ENCODE peak calls at places on chromosome 1, in five cellular contexts. H is H9, U is mesenchymal stem cell, S is neuronal stem cell, A is mesendoderm. Z is an unnamed sample.

GRCh38 chr1:198400063-198400462 is 140.4 kb downstream of the ATP6V1G3 start:
- DNase-seq in H (no peak), U (no peak), S (no peak), A (no peak), Z (no peak)

GRCh38 chr1:53512807-53513755 is 53.9 kb downstream of the DMRTB1 start:
- DNase-seq in H (no peak), U (no peak), S (no peak), A (no peak), Z (no peak)

GRCh38 chr1:210236386-210236839 is 3.8 kb downstream of the SERTAD4 start:
- DNase-seq in H (no peak), U (peak), S (no peak), A (no peak), Z (no peak)

GRCh38 chr1:119364640-119365039 is 3.9 kb upstream of the HAO2 start:
- DNase-seq in H (no peak), U (no peak), S (no peak), A (no peak), Z (no peak)

GRCh38 chr1:33650708-33651107 is 178.3 kb downstream of the ZSCAN20 start:
- DNase-seq in H (no peak), U (no peak), S (no peak), A (no peak), Z (no peak)

GRCh38 chr1:51548986-51549619 is 30.0 kb upstream of the EPS15 start:
- DNase-seq in H (no peak), U (no peak), S (no peak), A (no peak), Z (no peak)

GRCh38 chr1:200150721-200151120 is 123.2 kb downstream of the NR5A2 start:
- DNase-seq in H (no peak), U (peak), S (no peak), A (peak), Z (peak)

GRCh38 chr1:40067023-40067422 is 26.5 kb downstream of the CAP1 start:
- DNase-seq in H (no peak), U (no peak), S (no peak), A (no peak), Z (no peak)

GRCh38 chr1:17232759-17233661 is 15.9 kb upstream of the PADI3 start:
- DNase-seq in H (no peak), U (peak), S (no peak), A (no peak), Z (peak)

GRCh38 chr1:182281541-182281940 is 110.0 kb downstream of the GLUL start:
- DNase-seq in H (no peak), U (no peak), S (no peak), A (peak), Z (no peak)

GRCh38 chr1:77375990-77376389 is 94.2 kb downstream of the AK5 start:
- DNase-seq in H (no peak), U (peak), S (no peak), A (no peak), Z (no peak)

GRCh38 chr1:216207154-216207553 is 216.1 kb downstream of the USH2A start:
- DNase-seq in H (no peak), U (no peak), S (no peak), A (no peak), Z (no peak)

GRCh38 chr1:224816062-224816461 is 113.4 kb upstream of the DNAH14 start:
- DNase-seq in H (no peak), U (no peak), S (no peak), A (no peak), Z (no peak)

GRCh38 chr1:198936371-198937083 is 297.7 kb downstream of the PTPRC start:
- DNase-seq in H (no peak), U (peak), S (no peak), A (no peak), Z (no peak)

GRCh38 chr1:94552071-94552586 is 10.6 kb upstream of the F3 start:
- DNase-seq in H (no peak), U (no peak), S (no peak), A (peak), Z (peak)
- H2BK5ac ChIP-seq in H (no peak), U (no peak), S (no peak), A (no peak), Z (peak)

GRCh38 chr1:184971522-184972265 is 2.6 kb downstream of the NIBAN1 start:
- DNase-seq in H (no peak), U (peak), S (no peak), A (no peak), Z (peak)

GRCh38 chr1:184973308-184974085 is 811 bp downstream of the NIBAN1 start:
- DNase-seq in H (peak), U (peak), S (peak), A (peak), Z (peak)

GRCh38 chr1:184974086-184974836 is at the start of gene NIBAN1:
- DNase-seq in H (peak), U (peak), S (peak), A (peak), Z (peak)

GRCh38 chr1:184970691-184971161 is 3.6 kb downstream of the NIBAN1 start:
- DNase-seq in H (no peak), U (peak), S (no peak), A (no peak), Z (no peak)

GRCh38 chr1:184972281-184973055 is 1.8 kb downstream of the NIBAN1 start:
- DNase-seq in H (no peak), U (peak), S (no peak), A (no peak), Z (no peak)
- H2BK5ac ChIP-seq in H (no peak), U (no peak), S (no peak), A (no peak), Z (no peak)

GRCh38 chr1:20167126-20167525 is 18.8 kb upstream of the UBXN10 start:
- DNase-seq in H (no peak), U (no peak), S (no peak), A (no peak), Z (no peak)
- H2BK5ac ChIP-seq in H (no peak), U (no peak), S (no peak), A (no peak), Z (no peak)

DNA sequence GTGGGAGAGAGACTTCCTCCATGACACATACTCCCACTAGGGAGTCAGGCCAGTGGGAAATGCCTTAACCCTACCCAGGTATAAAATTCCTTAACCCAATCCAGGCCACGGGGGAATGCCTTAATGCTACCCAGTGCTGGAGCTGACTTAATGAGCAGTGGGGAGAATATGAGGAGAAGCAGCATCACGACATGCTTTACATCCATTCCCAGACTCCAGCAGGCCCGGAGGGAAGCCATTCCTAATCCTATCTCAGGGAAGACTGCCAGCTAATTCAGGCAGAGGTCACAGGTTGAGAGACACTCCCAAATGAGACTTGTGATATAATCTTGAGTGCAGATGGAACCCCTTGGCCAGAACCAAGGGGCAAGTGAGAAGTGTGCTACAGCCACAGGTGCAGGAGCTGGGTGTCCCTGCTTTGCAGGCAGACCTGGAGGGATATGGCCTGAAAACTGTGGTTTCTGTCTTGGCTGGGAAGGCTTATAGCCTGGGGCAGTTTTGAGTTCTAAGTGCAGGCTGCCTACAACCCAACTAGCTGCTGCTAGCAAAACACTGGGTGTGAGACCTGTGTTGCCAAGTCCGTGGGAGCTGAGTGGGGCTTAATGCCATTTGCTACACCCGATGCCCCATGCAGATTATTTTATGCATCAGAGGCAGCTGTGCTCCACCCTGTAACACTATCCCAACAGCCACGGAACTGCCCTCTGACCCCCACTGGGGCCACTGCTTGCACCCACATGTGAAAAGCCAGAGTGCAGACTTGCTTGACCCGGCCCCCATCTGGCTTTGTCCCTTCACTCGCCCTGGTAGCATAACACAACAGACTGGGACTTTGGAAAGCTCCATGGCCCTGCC is 45.2 kb upstream of the GUCA2A start:
- DNase-seq in H (no peak), U (no peak), S (no peak), A (peak), Z (peak)
- H2BK5ac ChIP-seq in H (no peak), U (no peak), S (no peak), A (no peak), Z (peak)

DNA sequence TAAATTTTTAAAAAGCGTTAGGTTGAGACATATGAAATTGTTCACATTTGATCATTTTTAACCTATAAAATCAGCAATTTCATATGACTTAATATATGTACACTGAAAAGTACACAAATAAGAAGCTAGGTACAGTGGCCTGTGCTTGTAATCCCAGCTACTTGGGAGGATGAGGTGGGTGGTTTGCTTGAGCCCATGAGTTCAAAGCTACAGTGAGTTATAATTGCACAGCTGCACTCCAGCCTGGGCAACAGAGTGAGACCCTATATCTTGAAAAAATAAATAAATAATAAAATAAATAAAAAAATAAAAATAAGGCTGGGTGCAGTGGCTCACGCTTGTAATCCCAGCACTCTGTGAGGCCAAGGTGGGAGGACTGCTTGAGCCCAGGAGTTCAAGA is 5.2 kb upstream of the EPB41 start:
- DNase-seq in H (no peak), U (no peak), S (no peak), A (no peak), Z (no peak)
- H2BK5ac ChIP-seq in H (no peak), U (no peak), S (no peak), A (no peak), Z (no peak)